ENCODE peak calls at places on chromosomes 1 and 21, in seven cellular contexts. One of them, this sample, is unnamed.

GRCh38 chr1:46472503-46473181 is 17.0 kb upstream of the DMBX1 start:
- DNase-seq in CD8-positive, alpha-beta T cell: no peak
- DNase-seq in activated naive CD4-positive, alpha-beta T cell: no peak
- DNase-seq in stimulated activated naive CD8-positive, alpha-beta T cell treated with anti-CD3 and anti-CD28 coated beads, Interleukin-15, Interleukin-2, amounts not matched to agents 100 U/mL and 50 U/mL, for 24 hours: no peak
- DNase-seq in NCI-H460: no peak
- DNase-seq in ACHN: no peak
- DNase-seq in fibroblast of the aortic adventitia: no peak
- DNase-seq in this sample: no peak

GRCh38 chr1:76607712-76608111 is 259.6 kb upstream of the ST6GALNAC5 start:
- DNase-seq in NCI-H460: no peak
- DNase-seq in activated naive CD4-positive, alpha-beta T cell: no peak
- DNase-seq in CD8-positive, alpha-beta T cell: no peak
- DNase-seq in stimulated activated naive CD8-positive, alpha-beta T cell treated with anti-CD3 and anti-CD28 coated beads, Interleukin-15, Interleukin-2, amounts not matched to agents 100 U/mL and 50 U/mL, for 24 hours: no peak
- DNase-seq in fibroblast of the aortic adventitia: no peak
- DNase-seq in ACHN: no peak
- DNase-seq in this sample: no peak

GRCh38 chr1:193181526-193181925 is 4.9 kb downstream of the B3GALT2 start:
- DNase-seq in CD8-positive, alpha-beta T cell: no peak
- DNase-seq in activated naive CD4-positive, alpha-beta T cell: no peak
- DNase-seq in NCI-H460: no peak
- DNase-seq in fibroblast of the aortic adventitia: no peak
- DNase-seq in ACHN: no peak
- DNase-seq in stimulated activated naive CD8-positive, alpha-beta T cell treated with anti-CD3 and anti-CD28 coated beads, Interleukin-15, Interleukin-2, amounts not matched to agents 100 U/mL and 50 U/mL, for 24 hours: no peak
- DNase-seq in this sample: no peak

GRCh38 chr1:183019126-183019740 is 4.0 kb upstream of the LAMC1 start:
- DNase-seq in stimulated activated naive CD8-positive, alpha-beta T cell treated with anti-CD3 and anti-CD28 coated beads, Interleukin-15, Interleukin-2, amounts not matched to agents 100 U/mL and 50 U/mL, for 24 hours: no peak
- DNase-seq in CD8-positive, alpha-beta T cell: no peak
- DNase-seq in activated naive CD4-positive, alpha-beta T cell: no peak
- DNase-seq in ACHN: no peak
- DNase-seq in NCI-H460: no peak
- DNase-seq in fibroblast of the aortic adventitia: peak
- DNase-seq in this sample: no peak

GRCh38 chr21:29321908-29322569 is 23.3 kb downstream of the BACH1 start:
- DNase-seq in NCI-H460: no peak
- DNase-seq in fibroblast of the aortic adventitia: no peak
- DNase-seq in stimulated activated naive CD8-positive, alpha-beta T cell treated with anti-CD3 and anti-CD28 coated beads, Interleukin-15, Interleukin-2, amounts not matched to agents 100 U/mL and 50 U/mL, for 24 hours: no peak
- DNase-seq in activated naive CD4-positive, alpha-beta T cell: no peak
- DNase-seq in ACHN: no peak
- DNase-seq in CD8-positive, alpha-beta T cell: no peak
- DNase-seq in this sample: no peak

GRCh38 chr1:41783189-41783639 is 135.5 kb downstream of the HIVEP3 start:
- DNase-seq in ACHN: peak
- DNase-seq in stimulated activated naive CD8-positive, alpha-beta T cell treated with anti-CD3 and anti-CD28 coated beads, Interleukin-15, Interleukin-2, amounts not matched to agents 100 U/mL and 50 U/mL, for 24 hours: peak
- DNase-seq in NCI-H460: no peak
- DNase-seq in activated naive CD4-positive, alpha-beta T cell: no peak
- DNase-seq in fibroblast of the aortic adventitia: peak
- DNase-seq in CD8-positive, alpha-beta T cell: no peak
- DNase-seq in this sample: peak

GRCh38 chr1:31712625-31713024 is 8.8 kb upstream of the COL16A1 start:
- DNase-seq in ACHN: peak
- DNase-seq in activated naive CD4-positive, alpha-beta T cell: no peak
- DNase-seq in stimulated activated naive CD8-positive, alpha-beta T cell treated with anti-CD3 and anti-CD28 coated beads, Interleukin-15, Interleukin-2, amounts not matched to agents 100 U/mL and 50 U/mL, for 24 hours: no peak
- DNase-seq in NCI-H460: peak
- DNase-seq in CD8-positive, alpha-beta T cell: no peak
- DNase-seq in fibroblast of the aortic adventitia: peak
- DNase-seq in this sample: no peak

GRCh38 chr1:235068155-235069121 is 60.2 kb downstream of the TOMM20 start:
- DNase-seq in ACHN: peak
- DNase-seq in activated naive CD4-positive, alpha-beta T cell: no peak
- DNase-seq in NCI-H460: no peak
- DNase-seq in CD8-positive, alpha-beta T cell: no peak
- DNase-seq in fibroblast of the aortic adventitia: peak
- DNase-seq in stimulated activated naive CD8-positive, alpha-beta T cell treated with anti-CD3 and anti-CD28 coated beads, Interleukin-15, Interleukin-2, amounts not matched to agents 100 U/mL and 50 U/mL, for 24 hours: no peak
- DNase-seq in this sample: no peak

GRCh38 chr1:154730986-154731489 is 123.1 kb upstream of the ADAR start:
- DNase-seq in NCI-H460: peak
- DNase-seq in stimulated activated naive CD8-positive, alpha-beta T cell treated with anti-CD3 and anti-CD28 coated beads, Interleukin-15, Interleukin-2, amounts not matched to agents 100 U/mL and 50 U/mL, for 24 hours: no peak
- DNase-seq in CD8-positive, alpha-beta T cell: no peak
- DNase-seq in ACHN: no peak
- DNase-seq in fibroblast of the aortic adventitia: peak
- DNase-seq in activated naive CD4-positive, alpha-beta T cell: no peak
- DNase-seq in this sample: peak

GRCh38 chr1:223713546-223714420 is 1.4 kb downstream of the CAPN2 start:
- DNase-seq in activated naive CD4-positive, alpha-beta T cell: no peak
- DNase-seq in ACHN: peak
- DNase-seq in CD8-positive, alpha-beta T cell: no peak
- DNase-seq in fibroblast of the aortic adventitia: no peak
- DNase-seq in NCI-H460: no peak
- DNase-seq in stimulated activated naive CD8-positive, alpha-beta T cell treated with anti-CD3 and anti-CD28 coated beads, Interleukin-15, Interleukin-2, amounts not matched to agents 100 U/mL and 50 U/mL, for 24 hours: no peak
- DNase-seq in this sample: no peak

GRCh38 chr1:31315902-31316301 is 19.1 kb downstream of the ZCCHC17 start:
- DNase-seq in CD8-positive, alpha-beta T cell: no peak
- DNase-seq in ACHN: no peak
- DNase-seq in fibroblast of the aortic adventitia: no peak
- DNase-seq in NCI-H460: no peak
- DNase-seq in activated naive CD4-positive, alpha-beta T cell: no peak
- DNase-seq in stimulated activated naive CD8-positive, alpha-beta T cell treated with anti-CD3 and anti-CD28 coated beads, Interleukin-15, Interleukin-2, amounts not matched to agents 100 U/mL and 50 U/mL, for 24 hours: no peak
- DNase-seq in this sample: no peak

GRCh38 chr21:29170935-29171334 is 40.5 kb downstream of the MAP3K7CL start:
- DNase-seq in ACHN: no peak
- DNase-seq in activated naive CD4-positive, alpha-beta T cell: no peak
- DNase-seq in fibroblast of the aortic adventitia: no peak
- DNase-seq in CD8-positive, alpha-beta T cell: no peak
- DNase-seq in NCI-H460: no peak
- DNase-seq in stimulated activated naive CD8-positive, alpha-beta T cell treated with anti-CD3 and anti-CD28 coated beads, Interleukin-15, Interleukin-2, amounts not matched to agents 100 U/mL and 50 U/mL, for 24 hours: no peak
- DNase-seq in this sample: no peak

GRCh38 chr1:17831619-17832018 is 76.5 kb downstream of the ACTL8 start:
- DNase-seq in CD8-positive, alpha-beta T cell: no peak
- DNase-seq in fibroblast of the aortic adventitia: peak
- DNase-seq in activated naive CD4-positive, alpha-beta T cell: no peak
- DNase-seq in NCI-H460: peak
- DNase-seq in ACHN: peak
- DNase-seq in stimulated activated naive CD8-positive, alpha-beta T cell treated with anti-CD3 and anti-CD28 coated beads, Interleukin-15, Interleukin-2, amounts not matched to agents 100 U/mL and 50 U/mL, for 24 hours: no peak
- DNase-seq in this sample: peak

GRCh38 chr1:237983507-237983906 is 92.8 kb upstream of the ZP4 start:
- DNase-seq in activated naive CD4-positive, alpha-beta T cell: no peak
- DNase-seq in stimulated activated naive CD8-positive, alpha-beta T cell treated with anti-CD3 and anti-CD28 coated beads, Interleukin-15, Interleukin-2, amounts not matched to agents 100 U/mL and 50 U/mL, for 24 hours: no peak
- DNase-seq in ACHN: no peak
- DNase-seq in fibroblast of the aortic adventitia: no peak
- DNase-seq in CD8-positive, alpha-beta T cell: no peak
- DNase-seq in NCI-H460: no peak
- DNase-seq in this sample: no peak

GRCh38 chr1:159428536-159428935 is 3.5 kb upstream of the OR10J4 start:
- DNase-seq in stimulated activated naive CD8-positive, alpha-beta T cell treated with anti-CD3 and anti-CD28 coated beads, Interleukin-15, Interleukin-2, amounts not matched to agents 100 U/mL and 50 U/mL, for 24 hours: no peak
- DNase-seq in activated naive CD4-positive, alpha-beta T cell: no peak
- DNase-seq in NCI-H460: no peak
- DNase-seq in fibroblast of the aortic adventitia: no peak
- DNase-seq in CD8-positive, alpha-beta T cell: no peak
- DNase-seq in ACHN: no peak
- DNase-seq in this sample: no peak

GRCh38 chr1:54798769-54799641 is 2.1 kb downstream of the TTC22 start:
- DNase-seq in NCI-H460: no peak
- DNase-seq in ACHN: peak
- DNase-seq in activated naive CD4-positive, alpha-beta T cell: no peak
- DNase-seq in fibroblast of the aortic adventitia: peak
- DNase-seq in CD8-positive, alpha-beta T cell: peak
- DNase-seq in stimulated activated naive CD8-positive, alpha-beta T cell treated with anti-CD3 and anti-CD28 coated beads, Interleukin-15, Interleukin-2, amounts not matched to agents 100 U/mL and 50 U/mL, for 24 hours: peak
- DNase-seq in this sample: no peak

GRCh38 chr1:166272155-166272554 is 105.4 kb upstream of the FAM78B start:
- DNase-seq in CD8-positive, alpha-beta T cell: no peak
- DNase-seq in stimulated activated naive CD8-positive, alpha-beta T cell treated with anti-CD3 and anti-CD28 coated beads, Interleukin-15, Interleukin-2, amounts not matched to agents 100 U/mL and 50 U/mL, for 24 hours: no peak
- DNase-seq in NCI-H460: no peak
- DNase-seq in ACHN: no peak
- DNase-seq in fibroblast of the aortic adventitia: no peak
- DNase-seq in activated naive CD4-positive, alpha-beta T cell: no peak
- DNase-seq in this sample: peak

GRCh38 chr21:42839271-42840231 is 39.8 kb downstream of the WDR4 start:
- DNase-seq in ACHN: no peak
- DNase-seq in fibroblast of the aortic adventitia: no peak
- DNase-seq in NCI-H460: no peak
- DNase-seq in CD8-positive, alpha-beta T cell: peak
- DNase-seq in activated naive CD4-positive, alpha-beta T cell: no peak
- DNase-seq in stimulated activated naive CD8-positive, alpha-beta T cell treated with anti-CD3 and anti-CD28 coated beads, Interleukin-15, Interleukin-2, amounts not matched to agents 100 U/mL and 50 U/mL, for 24 hours: no peak
- DNase-seq in this sample: no peak

GRCh38 chr1:229759037-229759435 is 133.0 kb downstream of the URB2 start:
- DNase-seq in CD8-positive, alpha-beta T cell: no peak
- DNase-seq in stimulated activated naive CD8-positive, alpha-beta T cell treated with anti-CD3 and anti-CD28 coated beads, Interleukin-15, Interleukin-2, amounts not matched to agents 100 U/mL and 50 U/mL, for 24 hours: no peak
- DNase-seq in fibroblast of the aortic adventitia: peak
- DNase-seq in activated naive CD4-positive, alpha-beta T cell: no peak
- DNase-seq in ACHN: no peak
- DNase-seq in NCI-H460: no peak
- DNase-seq in this sample: no peak

GRCh38 chr1:25566186-25566729 is 22.9 kb downstream of the LDLRAP1 start:
- DNase-seq in fibroblast of the aortic adventitia: no peak
- DNase-seq in stimulated activated naive CD8-positive, alpha-beta T cell treated with anti-CD3 and anti-CD28 coated beads, Interleukin-15, Interleukin-2, amounts not matched to agents 100 U/mL and 50 U/mL, for 24 hours: no peak
- DNase-seq in activated naive CD4-positive, alpha-beta T cell: no peak
- DNase-seq in ACHN: no peak
- DNase-seq in CD8-positive, alpha-beta T cell: no peak
- DNase-seq in NCI-H460: no peak
- DNase-seq in this sample: no peak

GRCh38 chr1:241527146-241527545 is 5.0 kb upstream of the KMO start:
- DNase-seq in CD8-positive, alpha-beta T cell: no peak
- DNase-seq in fibroblast of the aortic adventitia: no peak
- DNase-seq in stimulated activated naive CD8-positive, alpha-beta T cell treated with anti-CD3 and anti-CD28 coated beads, Interleukin-15, Interleukin-2, amounts not matched to agents 100 U/mL and 50 U/mL, for 24 hours: no peak
- DNase-seq in NCI-H460: no peak
- DNase-seq in ACHN: no peak
- DNase-seq in activated naive CD4-positive, alpha-beta T cell: no peak
- DNase-seq in this sample: no peak

GRCh38 chr1:20322825-20323612 is 32.3 kb downstream of the VWA5B1 start:
- DNase-seq in NCI-H460: no peak
- DNase-seq in stimulated activated naive CD8-positive, alpha-beta T cell treated with anti-CD3 and anti-CD28 coated beads, Interleukin-15, Interleukin-2, amounts not matched to agents 100 U/mL and 50 U/mL, for 24 hours: peak
- DNase-seq in activated naive CD4-positive, alpha-beta T cell: no peak
- DNase-seq in CD8-positive, alpha-beta T cell: peak
- DNase-seq in fibroblast of the aortic adventitia: no peak
- DNase-seq in ACHN: no peak
- DNase-seq in this sample: no peak